ENCODE peak calls at places on chromosome 7, in nine cellular contexts. Y, D, N, F, A, T, Q, G and B are unnamed samples.

GRCh38 chr7:27611043-27611442 is 51.6 kb downstream of the HIBADH start:
- DNase-seq in F (no peak), T (no peak), G (peak; percentile 15), N (peak; percentile 21), D (no peak), A (no peak), Q (no peak), Y (no peak), B (no peak)

GRCh38 chr7:47581442-47581820 is 480 bp downstream of the TNS3 start:
- DNase-seq in D (no peak), Y (no peak), G (no peak), N (no peak), F (no peak), A (no peak), T (no peak), Q (no peak), B (no peak)

GRCh38 chr7:30976381-30976780 is 12.6 kb downstream of the GHRHR start:
- DNase-seq in D (no peak), Q (no peak), A (no peak), F (no peak), G (no peak), T (no peak), Y (no peak), N (no peak), B (no peak)

GRCh38 chr7:89695241-89695640 is 459.0 kb upstream of the STEAP1 start:
- DNase-seq in G (no peak), D (no peak), T (no peak), N (no peak), Q (no peak), F (no peak), A (no peak), Y (no peak), B (no peak)

GRCh38 chr7:156836443-156836842 is 56.5 kb downstream of the LMBR1 start:
- DNase-seq in F (no peak), T (no peak), Y (no peak), A (no peak), Q (no peak), D (no peak), G (no peak), N (no peak), B (no peak)

GRCh38 chr7:159017741-159018140 is 126.9 kb downstream of the VIPR2 start:
- DNase-seq in N (no peak), G (no peak), Y (no peak), Q (no peak), T (no peak), A (no peak), F (no peak), D (no peak), B (no peak)

GRCh38 chr7:20107582-20107981 is 109.6 kb downstream of the MACC1 start:
- DNase-seq in F (no peak), Q (no peak), T (no peak), G (no peak), D (no peak), A (no peak), Y (no peak), N (no peak), B (no peak)

GRCh38 chr7:94277236-94277635 is 117.5 kb upstream of the COL1A2 start:
- DNase-seq in Y (no peak), Q (no peak), D (no peak), A (no peak), T (no peak), G (no peak), N (no peak), F (no peak), B (no peak)

GRCh38 chr7:2399848-2400587 is 3.4 kb upstream of the CHST12 start:
- DNase-seq in Y (no peak), Q (no peak), F (peak; percentile 95), D (peak; percentile 92), T (no peak), G (peak; percentile 33), N (no peak), A (peak; percentile 97), B (no peak)

GRCh38 chr7:133613250-133613649 is 360.4 kb downstream of the EXOC4 start:
- DNase-seq in Q (no peak), N (no peak), Y (no peak), A (no peak), F (no peak), D (no peak), G (no peak), T (no peak), B (no peak)

GRCh38 chr7:37212526-37212925 is 236.1 kb downstream of the ELMO1 start:
- DNase-seq in N (no peak), Q (no peak), D (no peak), A (no peak), F (no peak), G (no peak), Y (no peak), T (no peak), B (no peak)

GRCh38 chr7:94980418-94981142 is 73.2 kb downstream of the PPP1R9A start:
- DNase-seq in D (no peak), F (no peak), A (no peak), Y (no peak), N (no peak), T (no peak), Q (no peak), G (no peak), B (no peak)

GRCh38 chr7:120460928-120461327 is 188.0 kb downstream of the KCND2 start:
- DNase-seq in F (no peak), D (no peak), Q (no peak), N (no peak), Y (no peak), T (no peak), G (peak; percentile 35), A (no peak), B (no peak)

GRCh38 chr7:106217089-106217542 is 67.7 kb downstream of the NAMPT start:
- DNase-seq in Y (no peak), G (no peak), A (no peak), F (peak; percentile 41), T (no peak), D (no peak), N (no peak), Q (no peak), B (no peak)

GRCh38 chr7:66167773-66168367 is 37.3 kb upstream of the TPST1 start:
- DNase-seq in G (no peak), A (peak; percentile 7), N (peak; percentile 71), T (no peak), D (no peak), Y (no peak), Q (no peak), F (no peak), B (no peak)

GRCh38 chr7:159012353-159013069 is 132.2 kb downstream of the VIPR2 start:
- DNase-seq in D (no peak), F (peak; percentile 30), G (no peak), T (no peak), A (peak; percentile 53), Q (no peak), Y (no peak), N (no peak), B (no peak)